ENCODE peak calls at places on chromosomes 11 and 22, in eight cellular contexts. N is HCEC 1CT; B is activated CD4-positive, alpha-beta T cell treated with anti-CD3 and anti-CD28 coated beads for 36 hours; W is naive thymus-derived CD8-positive, alpha-beta T cell; K is SW480; J is CD4-positive, alpha-beta T cell; Z is A549; P is lower leg skin. D is an unnamed sample.

GRCh38 chr22:22685586-22685985 is 41.2 kb downstream of the GGTLC2 start:
- DNase-seq in B (no peak), N (no peak), P (no peak), J (no peak), K (no peak), W (no peak), Z (no peak), D (no peak)

GRCh38 chr11:64378335-64378884 is 19.4 kb downstream of the RPS6KA4 start:
- DNase-seq in B (no peak), J (no peak), P (no peak), N (no peak), W (peak; percentile 19), K (no peak), Z (no peak), D (no peak)

GRCh38 chr11:12606597-12606996 is 67.6 kb upstream of the TEAD1 start:
- DNase-seq in P (no peak), W (no peak), Z (no peak), K (no peak), B (no peak), N (peak; percentile 80), J (no peak), D (no peak)

GRCh38 chr22:36386351-36386899 is 1.3 kb downstream of the MYH9 start:
- DNase-seq in Z (no peak), K (peak; percentile 64), N (peak; percentile 24), J (peak; percentile 23), P (no peak), W (no peak), B (peak; percentile 84), D (peak; percentile 57)

GRCh38 chr11:95924414-95924760 is 480 bp upstream of the MTMR2 start:
- DNase-seq in J (no peak), N (peak; percentile 30), Z (no peak), B (no peak), K (peak; percentile 47), W (no peak), P (no peak), D (no peak)

GRCh38 chr11:120633630-120634374 is 122.3 kb downstream of the GRIK4 start:
- DNase-seq in N (no peak), Z (no peak), B (no peak), K (no peak), P (no peak), J (no peak), W (no peak), D (no peak)

GRCh38 chr11:63915961-63916836 is 765 bp downstream of the RCOR2 start:
- DNase-seq in K (no peak), B (peak; percentile 69), J (no peak), W (no peak), Z (peak; percentile 70), N (peak; percentile 15), P (peak; percentile 90), D (peak; percentile 36)

GRCh38 chr22:45312856-45313255 is 3.1 kb downstream of the FAM118A start:
- DNase-seq in N (no peak), P (no peak), B (no peak), J (no peak), K (no peak), W (no peak), Z (no peak), D (no peak)

GRCh38 chr11:7904910-7905309 is 26.2 kb downstream of the OR10A6 start:
- DNase-seq in J (no peak), K (no peak), N (peak; percentile 66), P (no peak), W (no peak), B (no peak), Z (no peak), D (no peak)

GRCh38 chr11:99383628-99384300 is 363.0 kb downstream of the CNTN5 start:
- DNase-seq in W (no peak), N (no peak), B (no peak), Z (no peak), J (no peak), K (no peak), P (no peak), D (no peak)

GRCh38 chr11:92511522-92512203 is 287.0 kb downstream of the FAT3 start:
- DNase-seq in K (no peak), Z (no peak), P (no peak), W (no peak), B (no peak), N (no peak), J (no peak), D (no peak)

GRCh38 chr11:130187096-130187495 is 27.5 kb downstream of the ST14 start:
- DNase-seq in Z (no peak), W (no peak), P (no peak), J (no peak), N (no peak), K (no peak), B (no peak), D (no peak)

GRCh38 chr11:80388536-80388935 is 947.7 kb upstream of the TENM4 start:
- DNase-seq in Z (no peak), W (no peak), N (no peak), J (no peak), K (no peak), B (no peak), P (no peak), D (no peak)

GRCh38 chr11:43947003-43947500 is 4.6 kb downstream of the C11orf96 start:
- DNase-seq in N (peak; percentile 67), W (no peak), K (peak; percentile 26), Z (no peak), J (no peak), B (no peak), P (no peak), D (no peak)

GRCh38 chr22:35629406-35630234 is 12.5 kb upstream of the MB start:
- DNase-seq in B (peak; percentile 78), J (peak; percentile 21), P (peak; percentile 93), W (no peak), K (peak; percentile 88), Z (peak; percentile 84), N (peak; percentile 98), D (peak; percentile 92)

GRCh38 chr11:18749681-18750319 is 23.8 kb upstream of the IGSF22 start:
- DNase-seq in B (no peak), Z (peak; percentile 53), J (no peak), W (peak; percentile 24), N (peak; percentile 61), K (peak; percentile 82), P (no peak), D (peak; percentile 64)

GRCh38 chr11:122791836-122792235 is 46.5 kb upstream of the CRTAM start:
- DNase-seq in P (no peak), W (no peak), Z (no peak), B (no peak), N (peak; percentile 64), K (no peak), J (no peak), D (no peak)

GRCh38 chr22:20671409-20672081 is 102.4 kb upstream of the SERPIND1 start:
- DNase-seq in J (no peak), B (no peak), Z (no peak), N (no peak), K (no peak), W (no peak), P (no peak), D (no peak)

GRCh38 chr11:45859661-45860140 is 12.4 kb downstream of the CRY2 start:
- DNase-seq in P (peak; percentile 98), W (no peak), B (no peak), J (no peak), Z (no peak), N (peak; percentile 91), K (no peak), D (no peak)

GRCh38 chr22:48738204-48738980 is 1089.3 kb downstream of the BRD1 start:
- DNase-seq in J (no peak), N (no peak), Z (no peak), B (no peak), P (peak; percentile 72), K (no peak), W (peak; percentile 55), D (no peak)